ENCODE peak calls at places on chromosomes 1 and 21, in four cellular contexts. Q is 8988T, A is GM06990, K is Panc1. X is an unnamed sample.

GRCh38 chr1:101236546-101237228 is at the start of gene S1PR1:
- DNase-seq in Q (peak), A (peak), K (no peak), X (no peak)

GRCh38 chr1:1000357-1001056 is 610 bp upstream of the HES4 start:
- DNase-seq in Q (peak), A (peak), K (no peak), X (no peak)

GRCh38 chr1:93601686-93602085 is 80.0 kb downstream of the BCAR3 start:
- DNase-seq in Q (no peak), A (no peak), K (no peak), X (no peak)

GRCh38 chr1:224594360-224594759 is 21.8 kb upstream of the CNIH3 start:
- DNase-seq in Q (no peak), A (no peak), K (no peak), X (no peak)

GRCh38 chr1:19844726-19845125 is 29.6 kb upstream of the RNF186 start:
- DNase-seq in Q (no peak), A (no peak), K (no peak), X (no peak)

GRCh38 chr21:41879190-41879998 is at the start of gene PRDM15:
- DNase-seq in Q (peak), A (peak), K (no peak), X (peak)

GRCh38 chr1:213723187-213723586 is 264.6 kb upstream of the PROX1 start:
- DNase-seq in Q (no peak), A (no peak), K (no peak), X (no peak)

GRCh38 chr1:39293375-39294070 is 89.0 kb downstream of the MACF1 start:
- DNase-seq in Q (no peak), A (no peak), K (no peak), X (no peak)

GRCh38 chr1:4658643-4659042 is 4.2 kb downstream of the AJAP1 start:
- DNase-seq in Q (no peak), A (no peak), K (no peak), X (no peak)

GRCh38 chr1:116465845-116466685 is 93.0 kb downstream of the ATP1A1 start:
- DNase-seq in Q (no peak), A (no peak), K (no peak), X (no peak)

GRCh38 chr1:201503397-201504176 is 3.3 kb downstream of the CSRP1 start:
- DNase-seq in Q (peak), A (no peak), K (peak), X (no peak)

GRCh38 chr1:152479792-152480595 is 30.6 kb upstream of the LCE5A start:
- DNase-seq in Q (no peak), A (no peak), K (no peak), X (no peak)

GRCh38 chr1:58401991-58402390 is 144.5 kb downstream of the OMA1 start:
- DNase-seq in Q (no peak), A (no peak), K (no peak), X (no peak)

GRCh38 chr1:28199328-28200233 is 23.1 kb upstream of the PTAFR start:
- DNase-seq in Q (no peak), A (peak), K (no peak), X (no peak)

GRCh38 chr1:228293393-228293792 is 85.5 kb downstream of the OBSCN start:
- DNase-seq in Q (no peak), A (no peak), K (no peak), X (no peak)

GRCh38 chr1:65177457-65177856 is 29.5 kb downstream of the AK4 start:
- DNase-seq in Q (no peak), A (no peak), K (no peak), X (peak)

GRCh38 chr1:229027622-229028182 is 243.2 kb upstream of the RAB4A start:
- DNase-seq in Q (no peak), A (no peak), K (no peak), X (no peak)

GRCh38 chr1:160588468-160588867 is 9.2 kb upstream of the CD84 start:
- DNase-seq in Q (no peak), A (no peak), K (no peak), X (no peak)

GRCh38 chr1:110548381-110548780 is 29.4 kb upstream of the KCNA10 start:
- DNase-seq in Q (peak), A (no peak), K (peak), X (peak)

GRCh38 chr1:116708255-116708900 is 40.8 kb upstream of the IGSF3 start:
- DNase-seq in Q (no peak), A (no peak), K (no peak), X (no peak)

GRCh38 chr1:165954940-165955339 is 127.5 kb downstream of the UCK2 start:
- DNase-seq in Q (no peak), A (no peak), K (no peak), X (no peak)

GRCh38 chr21:38985423-38986378 is 180.0 kb downstream of the ETS2 start:
- DNase-seq in Q (no peak), A (peak), K (no peak), X (no peak)

GRCh38 chr1:212980123-212980800 is 29.9 kb downstream of the VASH2 start:
- DNase-seq in Q (no peak), A (no peak), K (no peak), X (no peak)

GRCh38 chr1:10614377-10615225 is 139.9 kb downstream of the PEX14 start:
- DNase-seq in Q (no peak), A (no peak), K (no peak), X (no peak)

GRCh38 chr1:204070895-204071294 is 2.0 kb upstream of the SOX13 start:
- DNase-seq in Q (no peak), A (no peak), K (no peak), X (no peak)

GRCh38 chr1:230745071-230745470 is 2.1 kb upstream of the CAPN9 start:
- DNase-seq in Q (no peak), A (no peak), K (no peak), X (no peak)

GRCh38 chr1:164768045-164768402 is 209.0 kb downstream of the PBX1 start:
- DNase-seq in Q (no peak), A (no peak), K (no peak), X (no peak)

GRCh38 chr1:44305962-44306422 is 49.1 kb downstream of the ERI3 start:
- DNase-seq in Q (no peak), A (no peak), K (no peak), X (no peak)

GRCh38 chr1:181152892-181153633 is 64.6 kb downstream of the IER5 start:
- DNase-seq in Q (no peak), A (peak), K (no peak), X (no peak)

GRCh38 chr1:117928881-117929339 is 511 bp downstream of the GDAP2 start:
- DNase-seq in Q (no peak), A (no peak), K (no peak), X (peak)

GRCh38 chr1:202521886-202522285 is 173.4 kb downstream of the PPP1R12B start:
- DNase-seq in Q (no peak), A (no peak), K (no peak), X (no peak)

GRCh38 chr21:17472592-17473271 is 40.1 kb upstream of the CXADR start:
- DNase-seq in Q (no peak), A (no peak), K (no peak), X (no peak)